ENCODE peak calls at places on chromosome 2, in four cellular contexts. D is gastrocnemius medialis, M is brain microvascular endothelial cell, L is esophagus muscularis mucosa. K is an unnamed sample.

GRCh38 chr2:156435725-156436476 is at the start of gene GPD2:
- DNase-seq in L (peak), M (peak), D (peak), K (peak)

GRCh38 chr2:211930331-211930730 is 608.3 kb downstream of the ERBB4 start:
- DNase-seq in L (no peak), D (no peak), M (no peak), K (no peak)

GRCh38 chr2:223460774-223461211 is 141.4 kb downstream of the SCG2 start:
- DNase-seq in M (peak), L (no peak), D (no peak), K (no peak)

GRCh38 chr2:143936758-143937562 is 583.0 kb downstream of the ZEB2 start:
- DNase-seq in D (peak), L (no peak), M (no peak), K (peak)

GRCh38 chr2:28270456-28271146 is 122.1 kb upstream of the FOSL2 start:
- DNase-seq in L (no peak), M (no peak), D (no peak), K (no peak)

GRCh38 chr2:154875999-154876398 is 177.5 kb downstream of the KCNJ3 start:
- DNase-seq in D (no peak), L (no peak), M (no peak), K (no peak)

GRCh38 chr2:43165378-43166025 is 60.9 kb downstream of the ZFP36L2 start:
- DNase-seq in D (no peak), L (no peak), M (no peak), K (peak)

GRCh38 chr2:240852671-240853314 is 15.8 kb upstream of the AGXT start:
- DNase-seq in D (no peak), L (no peak), M (no peak), K (no peak)

GRCh38 chr2:203894262-203894661 is 26.7 kb downstream of the CTLA4 start:
- DNase-seq in M (no peak), L (no peak), D (no peak), K (no peak)

GRCh38 chr2:9739508-9739907 is 103.8 kb upstream of the TAF1B start:
- DNase-seq in D (peak), M (no peak), L (no peak), K (no peak)

GRCh38 chr2:240688563-240688919 is 3.1 kb upstream of the AQP12A start:
- DNase-seq in L (peak), D (no peak), M (no peak), K (no peak)

GRCh38 chr2:71880846-71881610 is 266.6 kb downstream of the CYP26B1 start:
- DNase-seq in D (peak), M (peak), L (no peak), K (no peak)

GRCh38 chr2:137173514-137173913 is 408.2 kb downstream of the THSD7B start:
- DNase-seq in L (no peak), M (peak), D (no peak), K (no peak)

GRCh38 chr2:88590998-88591613 is 36.2 kb downstream of the EIF2AK3 start:
- DNase-seq in L (peak), M (peak), D (no peak), K (no peak)

GRCh38 chr2:226411727-226412360 is 387.8 kb downstream of the IRS1 start:
- DNase-seq in D (no peak), M (no peak), L (no peak), K (no peak)

GRCh38 chr2:233481368-233482142 is 85.0 kb downstream of the USP40 start:
- DNase-seq in D (peak), L (no peak), M (no peak), K (peak)

GRCh38 chr2:1115843-1116539 is 165.3 kb downstream of the SNTG2 start:
- DNase-seq in M (no peak), D (no peak), L (no peak), K (no peak)

GRCh38 chr2:10486601-10487079 is 38.5 kb upstream of the ODC1 start:
- DNase-seq in D (no peak), M (no peak), L (no peak), K (no peak)

GRCh38 chr2:130728007-130728454 is 839 bp upstream of the GPR148 start:
- DNase-seq in L (peak), D (no peak), M (no peak), K (peak)

GRCh38 chr2:47246646-47247045 is 91.5 kb upstream of the STPG4 start:
- DNase-seq in M (no peak), D (no peak), L (no peak), K (no peak)

GRCh38 chr2:105114551-105114950 is 76.7 kb downstream of the MRPS9 start:
- DNase-seq in M (peak), L (no peak), D (no peak), K (no peak)

GRCh38 chr2:136168605-136169210 is 50.8 kb upstream of the CXCR4 start:
- DNase-seq in D (no peak), L (no peak), M (no peak), K (no peak)

GRCh38 chr2:114405486-114406250 is 36.8 kb upstream of the DPP10 start:
- DNase-seq in L (no peak), D (no peak), M (no peak), K (no peak)

GRCh38 chr2:160006466-160006865 is 55.9 kb downstream of the PLA2R1 start:
- DNase-seq in L (no peak), D (no peak), M (no peak), K (no peak)

GRCh38 chr2:1755436-1756191 is 11.3 kb upstream of the PXDN start:
- DNase-seq in D (no peak), M (no peak), L (no peak), K (no peak)

GRCh38 chr2:38192046-38192445 is 116.1 kb upstream of the CYP1B1 start:
- DNase-seq in D (no peak), L (no peak), M (no peak), K (no peak)

GRCh38 chr2:162490052-162490717 is 146.3 kb downstream of the GCA start:
- DNase-seq in L (no peak), D (no peak), M (no peak), K (no peak)

GRCh38 chr2:197908940-197909339 is 104.5 kb downstream of the PLCL1 start:
- DNase-seq in D (no peak), M (no peak), L (no peak), K (no peak)

GRCh38 chr2:39325966-39326365 is 82.2 kb upstream of the CDKL4 start:
- DNase-seq in M (peak), D (no peak), L (no peak), K (no peak)

GRCh38 chr2:138752231-138752956 is 27.8 kb downstream of the NXPH2 start:
- DNase-seq in D (no peak), L (peak), M (no peak), K (no peak)

GRCh38 chr2:167187049-167187727 is 298.9 kb downstream of the XIRP2 start:
- DNase-seq in L (no peak), M (no peak), D (peak), K (no peak)

GRCh38 chr2:38301340-38301968 is 75.6 kb downstream of the ATL2 start:
- DNase-seq in L (no peak), D (peak), M (no peak), K (no peak)

GRCh38 chr2:44833123-44834069 is 108.1 kb upstream of the SIX3 start:
- DNase-seq in M (peak), D (no peak), L (no peak), K (no peak)

GRCh38 chr2:222823183-222823915 is 37.5 kb upstream of the ACSL3 start:
- DNase-seq in L (no peak), D (no peak), M (no peak), K (no peak)

GRCh38 chr2:43524180-43524965 is 71.5 kb downstream of the THADA start:
- DNase-seq in M (no peak), L (no peak), D (no peak), K (no peak)

GRCh38 chr2:52383541-52383940 is 1351.6 kb upstream of the NRXN1 start:
- DNase-seq in L (no peak), D (no peak), M (no peak), K (no peak)

GRCh38 chr2:46074501-46074900 is 222.7 kb upstream of the EPAS1 start:
- DNase-seq in D (no peak), M (no peak), L (no peak), K (no peak)

GRCh38 chr2:141911485-141912066 is 219.2 kb downstream of the LRP1B start:
- DNase-seq in L (no peak), D (no peak), M (peak), K (no peak)

GRCh38 chr2:201806442-201806841 is at the start of gene CDK15:
- DNase-seq in D (no peak), M (peak), L (no peak), K (no peak)

GRCh38 chr2:178414266-178415247 is 36.4 kb downstream of the PRKRA start:
- DNase-seq in L (peak), M (peak), D (peak), K (peak)
- H3K4me3 ChIP-seq in L (peak), M (peak), D (peak), K (peak)

GRCh38 chr2:62787381-62787780 is 81.9 kb downstream of the EHBP1 start:
- DNase-seq in L (no peak), D (no peak), M (peak), K (no peak)
- TF ChIP-seq CTCF in L (peak), D (no peak), M (peak), K (no peak)

DNA sequence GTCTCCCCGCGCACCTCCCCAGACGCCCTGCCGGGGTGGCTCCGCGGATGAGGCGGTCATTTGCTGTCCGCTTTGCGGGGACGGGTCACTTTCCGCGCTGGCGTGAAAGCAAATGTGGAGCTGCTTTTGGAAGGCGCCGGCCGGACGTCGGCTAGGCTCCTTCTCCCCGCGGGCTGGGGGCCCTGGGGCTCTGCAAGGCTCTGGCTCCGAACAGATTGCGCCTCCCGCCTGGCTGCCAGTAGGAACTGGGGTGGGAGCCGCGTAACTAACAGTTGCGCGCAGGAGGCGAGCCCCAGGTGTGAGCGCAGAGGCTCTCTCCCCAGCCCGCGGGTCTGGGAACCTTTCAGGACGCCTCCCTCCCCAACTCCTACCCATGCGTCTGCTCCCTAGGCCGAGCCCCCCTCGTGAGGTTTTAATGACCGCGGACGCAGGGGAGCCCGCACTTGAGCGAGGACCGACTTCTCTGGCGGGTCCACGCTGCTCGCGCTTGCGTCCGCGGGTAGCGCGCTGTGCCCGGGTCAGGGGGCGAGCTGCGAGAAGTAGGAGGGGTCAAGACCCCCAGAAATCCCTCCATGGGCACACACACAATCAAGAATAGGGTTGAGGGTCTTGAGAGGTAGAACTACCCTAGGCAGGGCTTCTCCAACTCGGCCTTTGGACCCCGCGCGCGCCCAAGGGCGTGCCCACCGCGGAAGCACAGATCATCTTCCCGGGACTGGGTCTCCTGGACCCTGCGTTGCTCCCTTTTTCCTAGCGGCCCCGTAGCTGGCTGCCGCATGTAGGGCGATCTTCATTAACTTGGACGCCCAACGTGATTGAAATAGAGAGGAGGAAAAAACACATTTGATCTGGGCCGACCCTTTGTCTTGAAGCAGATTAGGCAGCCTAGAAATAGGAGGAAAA is 146.8 kb downstream of the MEIS1 start:
- DNase-seq in D (no peak), L (no peak), M (no peak), K (peak)
- H3K4me3 ChIP-seq in D (peak), L (peak), M (no peak), K (peak)

GRCh38 chr2:74181739-74182138 is 3.1 kb upstream of the MOB1A start:
- DNase-seq in M (no peak), L (no peak), D (peak), K (no peak)

GRCh38 chr2:74174909-74175308 is 3.8 kb downstream of the MOB1A start:
- DNase-seq in M (no peak), L (no peak), D (no peak), K (no peak)

GRCh38 chr2:74177697-74178096 is 982 bp downstream of the MOB1A start:
- DNase-seq in D (no peak), L (no peak), M (no peak), K (no peak)

GRCh38 chr2:74178211-74179062 is at the start of gene MOB1A:
- DNase-seq in M (peak), D (peak), L (peak), K (peak)

DNA sequence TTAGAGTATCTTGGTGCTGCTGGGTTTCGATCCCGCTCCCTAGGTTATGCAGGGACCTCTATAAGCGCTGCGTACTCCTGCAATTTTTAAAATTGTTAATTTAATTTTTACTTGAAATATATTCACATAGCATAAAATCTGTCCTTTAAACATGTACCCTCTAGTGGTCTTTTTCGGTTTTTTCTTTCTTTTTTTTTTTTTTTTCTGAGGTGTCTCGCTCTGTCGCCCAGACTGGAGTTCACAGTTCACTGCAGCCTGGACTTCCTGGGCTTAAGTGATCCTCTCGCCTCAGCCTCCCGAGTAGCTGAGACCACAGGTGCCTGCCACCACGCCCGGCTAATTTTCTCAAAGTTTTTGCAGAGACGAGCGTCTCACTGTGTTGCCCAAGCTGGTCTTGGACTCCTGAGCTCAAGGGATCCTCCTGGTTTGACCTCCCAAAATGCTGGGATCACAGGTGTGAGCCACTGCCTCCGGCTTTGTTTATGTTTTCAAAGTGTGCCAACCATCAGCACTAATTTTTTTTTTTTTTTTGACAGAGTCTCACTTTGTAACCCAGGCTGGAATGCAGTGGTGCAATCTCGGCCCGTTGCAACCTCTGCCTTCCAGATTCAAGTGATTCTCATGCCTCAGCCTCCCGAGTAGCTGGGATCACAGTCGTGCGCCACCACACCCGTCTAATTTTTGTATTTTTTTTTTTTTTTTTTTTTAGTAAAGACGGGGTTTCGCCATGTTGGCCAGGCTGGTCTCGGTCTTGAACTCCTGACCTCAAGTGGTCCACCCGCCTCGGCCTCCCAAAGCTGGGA is 585 bp upstream of the MOB1A start:
- DNase-seq in L (no peak), D (no peak), M (no peak), K (no peak)
- TF ChIP-seq CTCF in L (peak), D (peak), M (peak), K (no peak)

GRCh38 chr2:208269091-208269490 is 3.0 kb downstream of the PIKFYVE start:
- DNase-seq in D (no peak), L (no peak), M (no peak), K (no peak)
- H3K4me3 ChIP-seq in D (no peak), L (no peak), M (no peak), K (no peak)